ENCODE peak calls at places on chromosomes 3 and 15, in ten cellular contexts. E is uterus; H is GM23248; B is heart left ventricle; V is H9; F is cardiac muscle cell; M is right lobe of liver; P is CD8-positive, alpha-beta T cell; C is adrenal gland; J is left ventricle myocardium inferior. U is an unnamed sample.

GRCh38 chr15:45611305-45611704 is 23.5 kb upstream of the SQOR start:
- DNase-seq in H (peak; percentile 55), P (no peak), V (no peak), C (no peak), F (peak; percentile 34), B (no peak), E (no peak), M (no peak), J (no peak), U (no peak)

GRCh38 chr3:123564056-123564455 is 20.8 kb downstream of the HACD2 start:
- DNase-seq in J (no peak), E (no peak), M (no peak), P (no peak), H (no peak), V (no peak), B (no peak), F (no peak), C (no peak), U (no peak)

GRCh38 chr3:38343797-38344594 is 2.6 kb upstream of the XYLB start:
- DNase-seq in M (no peak), H (no peak), P (no peak), J (no peak), V (no peak), C (no peak), B (no peak), F (peak; percentile 30), E (no peak), U (no peak)

GRCh38 chr3:126121074-126121473 is 37.1 kb upstream of the SLC41A3 start:
- DNase-seq in J (no peak), H (no peak), B (no peak), E (no peak), F (no peak), M (no peak), P (no peak), V (no peak), C (no peak), U (no peak)

GRCh38 chr3:120773932-120774331 is 31.4 kb downstream of the GTF2E1 start:
- DNase-seq in J (no peak), P (no peak), E (no peak), F (peak; percentile 41), M (no peak), V (no peak), C (no peak), B (no peak), H (peak; percentile 36), U (no peak)

GRCh38 chr3:55014081-55014480 is 86.2 kb upstream of the LRTM1 start:
- DNase-seq in B (no peak), E (no peak), H (no peak), J (no peak), C (no peak), F (no peak), V (no peak), P (no peak), M (no peak), U (no peak)

GRCh38 chr15:24823473-24823872 is 131.3 kb upstream of the SNRPN start:
- DNase-seq in P (no peak), H (no peak), V (peak; percentile 97), E (no peak), B (peak; percentile 76), C (no peak), M (no peak), F (no peak), J (peak; percentile 59), U (peak; percentile 95)

GRCh38 chr3:8822141-8822540 is 52.7 kb upstream of the OXTR start:
- DNase-seq in M (no peak), F (peak; percentile 81), C (no peak), E (no peak), H (peak; percentile 59), P (no peak), V (no peak), B (no peak), J (no peak), U (no peak)

GRCh38 chr15:89175617-89176191 is 45.7 kb downstream of the RLBP1 start:
- DNase-seq in V (no peak), E (no peak), C (peak; percentile 39), F (no peak), M (no peak), J (no peak), H (no peak), P (no peak), B (no peak), U (no peak)

GRCh38 chr15:58362262-58362922 is 69.4 kb upstream of the LIPC start:
- DNase-seq in B (no peak), F (no peak), V (no peak), M (no peak), J (no peak), H (peak; percentile 18), C (no peak), E (no peak), P (no peak), U (no peak)

GRCh38 chr3:37963635-37964034 is 27.0 kb upstream of the VILL start:
- DNase-seq in H (no peak), V (no peak), P (no peak), E (no peak), F (no peak), B (no peak), J (no peak), M (no peak), C (no peak), U (no peak)

GRCh38 chr15:24878153-24878552 is 76.6 kb upstream of the SNRPN start:
- DNase-seq in V (no peak), C (peak; percentile 29), E (no peak), M (peak; percentile 20), B (peak; percentile 48), J (peak; percentile 26), H (peak; percentile 52), P (no peak), F (peak; percentile 27), U (no peak)

GRCh38 chr3:160376681-160377080 is 22.3 kb downstream of the IFT80 start:
- DNase-seq in J (no peak), C (no peak), E (no peak), B (no peak), M (no peak), F (no peak), P (no peak), V (no peak), H (peak; percentile 94), U (no peak)

GRCh38 chr3:23501201-23501824 is 298.2 kb downstream of the UBE2E2 start:
- DNase-seq in M (no peak), B (no peak), C (no peak), F (peak; percentile 16), H (peak; percentile 3), J (no peak), P (no peak), V (no peak), E (no peak), U (no peak)

GRCh38 chr3:153210116-153210515 is 48.1 kb downstream of the RAP2B start:
- DNase-seq in M (no peak), C (no peak), F (peak; percentile 40), J (no peak), V (no peak), H (peak; percentile 66), B (no peak), P (no peak), E (no peak), U (peak; percentile 11)

DNA sequence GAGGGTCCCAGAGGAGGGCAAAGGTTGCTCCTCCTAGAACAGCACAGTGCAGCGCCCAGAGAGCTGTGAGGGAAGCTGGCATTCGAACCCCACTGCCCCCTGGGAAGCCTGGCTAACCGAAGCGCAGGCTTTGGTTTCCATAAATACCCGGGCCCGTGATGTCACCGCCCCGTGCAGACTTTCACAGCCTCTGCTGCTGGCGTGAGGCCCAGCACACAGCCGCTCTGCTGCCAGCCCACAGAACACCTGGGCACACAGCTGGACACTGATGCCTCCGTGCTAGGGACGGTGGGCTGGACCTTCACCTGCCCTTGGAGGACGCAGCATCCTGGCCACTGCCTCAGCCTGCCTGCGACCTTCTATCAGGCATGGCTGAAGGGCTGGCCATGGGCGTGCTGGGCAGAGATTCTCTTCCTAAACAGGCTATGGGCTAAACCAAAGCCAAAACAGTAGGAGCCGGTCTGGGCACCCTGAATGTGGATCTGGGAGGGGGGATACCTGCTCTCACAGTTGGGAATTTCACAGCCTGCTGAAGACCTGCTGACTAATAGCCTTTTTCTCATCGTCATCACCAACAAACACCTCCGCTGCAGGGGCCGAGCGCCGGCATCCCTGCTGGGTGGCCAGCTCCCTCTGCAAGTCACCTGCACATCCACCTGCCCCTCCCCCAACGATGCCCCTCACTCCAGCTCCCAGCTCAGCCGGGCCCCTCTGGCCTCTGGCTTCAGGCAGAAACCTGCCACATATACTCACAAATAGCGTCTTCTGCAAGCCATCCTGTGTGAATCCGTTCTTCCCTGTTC is 789 bp downstream of the IQSEC1 start:
- DNase-seq in P (no peak), B (peak; percentile 87), C (no peak), J (peak; percentile 77), M (no peak), V (peak; percentile 58), F (no peak), H (no peak), E (no peak), U (no peak)
- H3K4me1 ChIP-seq in P (peaks cover 47% of the 10 kb centered on the region), B (peaks cover 10% of the 10 kb centered on the region), C (no peaks in the 10 kb centered on the region), J (peaks cover 32% of the 10 kb centered on the region), M (no peaks in the 10 kb centered on the region), V (no peaks in the 10 kb centered on the region), F (no peaks in the 10 kb centered on the region), H (peaks cover under 1% of the 10 kb centered on the region), E (no peaks in the 10 kb centered on the region), U (peaks cover 12% of the 10 kb centered on the region)

GRCh38 chr3:112399064-112399463 is 66.1 kb downstream of the CD200 start:
- DNase-seq in V (no peak), C (no peak), F (no peak), B (no peak), M (no peak), P (no peak), J (no peak), E (no peak), H (no peak), U (no peak)
- H3K4me1 ChIP-seq in V (peaks cover 8% of the 10 kb centered on the region), C (no peaks in the 10 kb centered on the region), F (no peaks in the 10 kb centered on the region), B (no peaks in the 10 kb centered on the region), M (no peaks in the 10 kb centered on the region), P (no peaks in the 10 kb centered on the region), J (peaks cover 18% of the 10 kb centered on the region), E (peaks cover 4% of the 10 kb centered on the region), H (peaks cover 3% of the 10 kb centered on the region), U (peaks cover 5% of the 10 kb centered on the region)

DNA sequence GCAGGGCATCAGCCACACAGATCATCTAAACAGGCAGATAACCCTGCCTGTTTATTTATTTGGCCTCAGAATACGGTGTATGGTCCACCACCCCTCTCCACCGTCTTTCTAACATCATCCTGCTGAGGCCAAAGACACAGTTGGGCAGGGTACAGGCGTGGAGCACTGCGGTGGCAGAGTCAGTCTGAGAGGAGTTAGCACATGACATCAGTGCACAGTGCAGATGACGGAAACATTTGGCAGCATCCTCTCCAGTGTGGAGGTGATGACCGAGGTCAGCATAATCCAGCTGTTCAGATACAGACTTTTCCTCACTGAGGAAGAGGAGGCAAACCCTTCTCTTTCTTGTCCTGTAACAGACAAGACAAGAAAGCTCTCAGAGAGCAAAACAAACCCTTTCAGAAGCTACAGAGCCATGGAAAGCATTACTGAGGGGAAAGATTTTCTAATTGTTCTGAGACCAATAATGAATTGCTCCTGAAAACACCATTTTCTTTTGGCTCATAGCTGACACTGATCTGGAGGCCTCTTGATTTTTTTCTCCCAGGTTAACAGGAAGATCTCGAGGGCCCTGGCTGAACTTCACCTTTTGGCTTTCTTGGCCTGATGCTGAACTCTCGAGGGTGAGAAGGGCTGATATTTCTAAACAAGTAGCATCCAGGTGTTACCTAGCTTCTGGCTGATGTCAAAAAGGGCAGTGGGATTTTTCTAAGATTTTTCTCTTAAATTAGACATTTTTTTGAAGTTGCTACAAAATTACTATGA is 20.1 kb upstream of the NFKBIZ start:
- DNase-seq in J (peak; percentile 67), P (peak; percentile 15), H (peak; percentile 82), E (peak; percentile 84), V (no peak), B (peak; percentile 76), M (peak; percentile 74), C (peak; percentile 75), F (peak; percentile 74), U (no peak)
- H3K4me1 ChIP-seq in J (peaks cover 52% of the 10 kb centered on the region), P (peaks cover 35% of the 10 kb centered on the region), H (peaks cover 37% of the 10 kb centered on the region), E (no peaks in the 10 kb centered on the region), V (no peaks in the 10 kb centered on the region), B (no peaks in the 10 kb centered on the region), M (peaks cover 18% of the 10 kb centered on the region), C (peaks cover 27% of the 10 kb centered on the region), F (peaks cover 26% of the 10 kb centered on the region), U (no peaks in the 10 kb centered on the region)

GRCh38 chr3:70992557-70992956 is 591.0 kb downstream of the FOXP1 start:
- DNase-seq in V (no peak), C (no peak), E (no peak), P (no peak), H (peak; percentile 50), F (no peak), B (no peak), M (no peak), J (no peak), U (no peak)
- H3K4me1 ChIP-seq in V (no peaks in the 10 kb centered on the region), C (no peaks in the 10 kb centered on the region), E (peaks cover 6% of the 10 kb centered on the region), P (peaks cover 42% of the 10 kb centered on the region), H (peaks cover 48% of the 10 kb centered on the region), F (no peaks in the 10 kb centered on the region), B (no peaks in the 10 kb centered on the region), M (no peaks in the 10 kb centered on the region), J (peaks cover 27% of the 10 kb centered on the region), U (no peaks in the 10 kb centered on the region)

U was measured in NT2/D1.